ENCODE peak calls at places on chromosomes 1 and 21, in ten cellular contexts. M, A, C, H, D, Z, W, J, X and V are unnamed samples.

GRCh38 chr1:175129997-175130648 is 62.5 kb downstream of the KIAA0040 start:
- DNase-seq in M (no peak), A (peak), C (no peak), H (no peak), D (no peak), Z (no peak), W (no peak), J (no peak), X (no peak), V (no peak)

GRCh38 chr1:234779160-234779538 is 169.2 kb upstream of the IRF2BP2 start:
- DNase-seq in M (peak), A (no peak), C (no peak), H (no peak), D (no peak), Z (no peak), W (no peak), J (no peak), X (no peak), V (peak)

GRCh38 chr1:21884456-21885235 is 52.5 kb downstream of the HSPG2 start:
- DNase-seq in M (no peak), A (no peak), C (no peak), H (no peak), D (no peak), Z (no peak), W (no peak), J (no peak), X (no peak), V (no peak)

GRCh38 chr1:94953107-94953506 is 26.2 kb upstream of the CNN3 start:
- DNase-seq in M (no peak), A (no peak), C (no peak), H (no peak), D (no peak), Z (no peak), W (no peak), J (no peak), X (no peak), V (no peak)

GRCh38 chr1:238950786-238951185 is 435.6 kb upstream of the CHRM3 start:
- DNase-seq in M (no peak), A (no peak), C (no peak), H (no peak), D (no peak), Z (no peak), W (no peak), J (no peak), X (no peak), V (no peak)

GRCh38 chr1:204263240-204263848 is 49.6 kb upstream of the GOLT1A start:
- DNase-seq in M (no peak), A (no peak), C (no peak), H (peak), D (no peak), Z (no peak), W (no peak), J (no peak), X (no peak), V (no peak)

GRCh38 chr1:161730050-161730564 is 8.8 kb downstream of the FCRLB start:
- DNase-seq in M (no peak), A (peak), C (no peak), H (no peak), D (no peak), Z (no peak), W (no peak), J (no peak), X (no peak), V (no peak)

GRCh38 chr1:5423109-5423508 is 569.1 kb downstream of the NPHP4 start:
- DNase-seq in M (no peak), A (no peak), C (no peak), H (peak), D (no peak), Z (no peak), W (no peak), J (peak), X (no peak), V (no peak)

GRCh38 chr1:153946622-153947246 is at the start of gene DENND4B:
- DNase-seq in M (peak), A (peak), C (no peak), H (peak), D (no peak), Z (no peak), W (peak), J (peak), X (peak), V (peak)

GRCh38 chr1:68111804-68112436 is 61.5 kb upstream of the DIRAS3 start:
- DNase-seq in M (peak), A (peak), C (no peak), H (peak), D (peak), Z (no peak), W (peak), J (no peak), X (peak), V (peak)

GRCh38 chr1:214559079-214559478 is 7.7 kb upstream of the PTPN14 start:
- DNase-seq in M (no peak), A (no peak), C (no peak), H (no peak), D (no peak), Z (no peak), W (no peak), J (no peak), X (no peak), V (no peak)

GRCh38 chr1:241611063-241611462 is 29.1 kb downstream of the CHML start:
- DNase-seq in M (no peak), A (peak), C (no peak), H (no peak), D (peak), Z (no peak), W (no peak), J (no peak), X (no peak), V (no peak)

GRCh38 chr1:39757501-39757900 is 13.6 kb downstream of the OXCT2 start:
- DNase-seq in M (no peak), A (no peak), C (no peak), H (no peak), D (no peak), Z (no peak), W (no peak), J (no peak), X (no peak), V (no peak)

GRCh38 chr1:44603718-44604117 is 70.6 kb downstream of the TMEM53 start:
- DNase-seq in M (no peak), A (no peak), C (no peak), H (peak), D (no peak), Z (no peak), W (no peak), J (no peak), X (no peak), V (no peak)

GRCh38 chr1:98661544-98662353 is at the start of gene SNX7:
- DNase-seq in M (peak), A (peak), C (peak), H (peak), D (no peak), Z (no peak), W (peak), J (no peak), X (peak), V (peak)

GRCh38 chr21:22898061-22898460 is 1899.9 kb downstream of the NCAM2 start:
- DNase-seq in M (no peak), A (no peak), C (no peak), H (no peak), D (no peak), Z (no peak), W (no peak), J (no peak), X (no peak), V (no peak)

GRCh38 chr1:166865931-166866330 is 10.1 kb downstream of the TADA1 start:
- DNase-seq in M (no peak), A (no peak), C (no peak), H (no peak), D (no peak), Z (no peak), W (no peak), J (no peak), X (no peak), V (no peak)

GRCh38 chr1:243374412-243374811 is 118.6 kb downstream of the SDCCAG8 start:
- DNase-seq in M (no peak), A (no peak), C (no peak), H (no peak), D (no peak), Z (no peak), W (no peak), J (no peak), X (no peak), V (no peak)

GRCh38 chr1:208604295-208604694 is 360.1 kb upstream of the PLXNA2 start:
- DNase-seq in M (no peak), A (peak), C (no peak), H (no peak), D (no peak), Z (no peak), W (no peak), J (no peak), X (no peak), V (no peak)

DNA sequence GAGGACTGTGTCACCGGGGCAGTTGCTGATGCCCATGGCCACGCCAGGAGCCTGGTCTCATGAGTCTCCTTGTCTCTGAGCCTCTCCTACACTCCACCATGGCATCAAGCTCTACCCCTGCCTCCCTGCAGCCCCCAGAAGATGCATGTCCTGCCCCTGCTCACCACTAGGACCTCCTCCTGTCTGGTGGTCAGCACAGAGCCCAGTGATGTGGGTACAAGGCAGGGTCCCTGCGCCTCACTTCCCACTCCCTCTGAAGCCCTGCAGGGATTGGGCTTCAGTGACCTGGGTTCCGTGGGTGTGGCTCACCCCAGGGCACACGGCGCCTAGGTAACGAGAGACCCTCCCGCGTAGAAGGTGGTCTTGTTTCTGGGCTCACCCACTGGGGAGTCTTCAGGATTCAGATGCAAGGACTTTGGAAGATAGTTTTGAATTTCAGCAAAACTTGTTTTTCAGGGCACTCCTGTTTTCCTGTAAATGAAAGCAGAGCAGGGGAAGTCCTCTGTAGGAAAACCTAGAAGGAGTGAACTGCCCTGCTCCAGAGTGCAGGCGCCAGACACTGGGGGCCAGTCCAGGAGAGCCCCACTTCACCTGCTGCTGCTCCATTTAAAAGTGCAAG is 2.8 kb downstream of the COL18A1 start:
- DNase-seq in M (no peak), A (peak), C (no peak), H (no peak), D (no peak), Z (no peak), W (peak), J (no peak), X (no peak), V (no peak)
- TF ChIP-seq CTCF in M (no peak), A (no peak), C (no peak), H (no peak), D (no peak), Z (no peak), W (no peak), J (no peak), X (no peak), V (no peak)

GRCh38 chr1:224641030-224641429 is 24.9 kb downstream of the CNIH3 start:
- DNase-seq in M (no peak), A (peak), C (no peak), H (peak), D (no peak), Z (no peak), W (no peak), J (no peak), X (no peak), V (no peak)
- TF ChIP-seq CTCF in M (no peak), A (peak), C (no peak), H (peak), D (no peak), Z (peak), W (no peak), J (no peak), X (no peak), V (no peak)

DNA sequence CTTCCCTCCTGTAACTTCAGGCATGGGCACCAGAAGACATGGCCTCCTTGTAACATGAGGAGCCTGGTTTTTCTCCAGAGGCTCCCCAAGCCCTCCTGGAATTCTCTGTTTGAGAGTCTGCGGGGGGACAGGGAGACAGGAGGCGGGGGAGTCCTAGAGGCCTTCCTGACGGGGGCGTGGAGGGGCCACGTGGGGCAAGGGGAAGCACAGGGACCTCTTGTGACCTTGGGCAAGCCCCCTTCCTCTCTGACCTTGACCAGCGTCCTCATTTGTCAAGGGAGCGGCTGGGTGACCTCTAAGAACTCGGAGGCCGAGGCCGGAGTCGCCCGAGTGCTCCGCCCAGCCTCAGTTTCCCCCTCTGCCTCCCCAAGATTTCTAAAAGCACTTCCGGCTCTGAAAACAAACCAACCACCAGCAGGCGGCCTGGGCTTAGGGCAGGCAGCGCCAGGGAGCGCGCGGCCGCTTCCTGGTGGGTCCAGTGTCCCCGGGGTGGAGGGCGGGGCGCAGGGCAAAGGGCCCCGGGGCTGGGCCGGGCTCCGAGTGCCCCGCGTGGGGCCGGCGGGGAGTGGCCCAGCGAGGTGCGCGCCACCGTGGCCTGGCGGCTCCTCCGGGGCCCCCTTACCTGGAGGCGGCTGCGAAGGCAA is 361 bp downstream of the TMCO4 start:
- DNase-seq in M (peak), A (peak), C (no peak), H (peak), D (peak), Z (peak), W (peak), J (peak), X (no peak), V (peak)
- TF ChIP-seq CTCF in M (peak), A (peak), C (no peak), H (peak), D (peak), Z (peak), W (peak), J (peak), X (peak), V (no peak)

GRCh38 chr1:223811634-223812101 is 34.1 kb downstream of the TP53BP2 start:
- DNase-seq in M (no peak), A (peak), C (no peak), H (no peak), D (peak), Z (no peak), W (no peak), J (no peak), X (no peak), V (no peak)
- TF ChIP-seq CTCF in M (peak), A (peak), C (no peak), H (peak), D (peak), Z (peak), W (peak), J (peak), X (peak), V (no peak)

DNA sequence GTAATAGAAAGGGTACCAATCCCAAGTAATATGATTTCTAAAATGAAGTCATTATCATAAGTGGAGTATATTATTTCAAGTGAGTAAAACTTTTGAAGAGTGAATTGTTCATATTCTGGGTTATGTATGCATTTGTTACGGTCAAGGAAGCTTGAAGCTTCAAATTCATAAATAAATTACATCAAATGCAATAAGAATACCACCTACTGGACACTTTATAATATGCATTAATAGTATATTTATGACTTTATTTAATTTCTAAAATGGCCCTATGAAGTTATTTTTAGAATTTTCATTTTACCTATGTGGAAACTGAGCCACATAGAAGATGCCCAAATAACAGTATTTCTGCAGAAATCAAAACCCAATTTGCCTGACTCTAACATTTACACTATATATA is 260.6 kb downstream of the SMYD3 start:
- DNase-seq in M (no peak), A (peak), C (no peak), H (no peak), D (no peak), Z (no peak), W (no peak), J (no peak), X (no peak), V (no peak)
- TF ChIP-seq CTCF in M (no peak), A (peak), C (no peak), H (no peak), D (no peak), Z (no peak), W (no peak), J (no peak), X (no peak), V (no peak)

GRCh38 chr1:62294211-62294610 is 25.0 kb downstream of the KANK4 start:
- DNase-seq in M (no peak), A (peak), C (no peak), H (peak), D (no peak), Z (no peak), W (no peak), J (no peak), X (no peak), V (no peak)
- TF ChIP-seq CTCF in M (no peak), A (peak), C (no peak), H (no peak), D (peak), Z (peak), W (no peak), J (no peak), X (no peak), V (no peak)

DNA sequence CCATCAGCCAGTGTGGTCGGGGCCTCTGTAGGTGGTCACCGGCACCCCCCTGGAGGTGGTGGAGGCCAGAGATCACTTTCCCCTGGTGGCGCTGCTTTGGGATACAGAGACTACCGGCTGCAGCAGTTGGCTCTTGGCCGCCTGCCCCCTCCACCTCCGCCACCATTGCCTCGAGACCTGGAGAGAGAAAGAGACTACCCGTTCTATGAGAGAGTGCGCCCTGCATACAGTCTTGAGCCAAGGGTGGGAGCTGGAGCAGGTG is 961 bp downstream of the RBM15 start:
- DNase-seq in M (peak), A (no peak), C (no peak), H (no peak), D (no peak), Z (no peak), W (peak), J (no peak), X (peak), V (no peak)
- TF ChIP-seq CTCF in M (no peak), A (no peak), C (no peak), H (no peak), D (no peak), Z (no peak), W (no peak), J (no peak), X (no peak), V (no peak)

DNA sequence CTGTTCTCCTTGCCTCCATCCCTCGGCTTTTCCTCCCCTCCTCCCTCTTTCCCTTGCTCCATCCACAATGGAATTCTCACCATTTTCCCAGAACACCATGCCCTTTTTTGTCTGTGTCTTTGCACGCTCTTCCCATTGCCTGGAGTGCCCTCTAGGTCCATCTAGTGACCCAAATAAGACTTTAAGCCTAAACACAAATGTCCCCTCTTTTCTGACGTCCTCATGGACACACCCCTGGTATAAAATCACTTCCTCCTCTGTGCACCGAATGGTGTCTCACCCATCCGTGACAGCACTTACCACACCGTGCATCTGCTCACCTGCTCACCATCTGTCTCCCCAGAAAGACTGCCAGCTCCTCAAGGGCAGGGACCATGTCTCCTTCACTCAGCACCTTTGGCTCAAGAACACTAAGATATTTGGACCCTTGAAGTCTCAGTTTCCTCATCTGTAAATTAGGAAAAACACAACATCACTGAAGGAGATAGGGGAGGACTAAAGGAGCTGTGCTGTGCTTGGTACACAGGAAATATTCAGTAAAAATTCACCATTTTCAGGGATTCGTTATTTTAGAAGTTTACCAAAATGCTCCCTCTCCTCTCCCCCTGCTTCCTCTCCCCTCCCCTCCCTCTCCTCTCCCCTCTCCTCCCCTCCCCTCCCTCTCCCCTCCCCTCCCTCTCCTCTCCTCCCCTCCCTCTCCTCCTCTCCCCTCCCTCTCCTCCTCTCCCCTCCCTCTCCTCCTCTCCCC is 23.7 kb upstream of the CPT2 start:
- DNase-seq in M (no peak), A (peak), C (no peak), H (no peak), D (peak), Z (no peak), W (no peak), J (no peak), X (no peak), V (no peak)
- TF ChIP-seq CTCF in M (no peak), A (peak), C (no peak), H (no peak), D (peak), Z (no peak), W (peak), J (no peak), X (no peak), V (no peak)